ENCODE peak calls at places on chromosomes 3 and 15, in eight cellular contexts. X is keratinocyte, J is transverse colon, C is HCT116, V is ovary, Y is fibroblast of lung, Z is cardiac muscle cell, B is lung. E is an unnamed sample.
A peak's percentile ranks its signal among the peaks of the same experiment; 100 is the strongest.

GRCh38 chr3:142501004-142501926 is 53.4 kb upstream of the XRN1 start:
- DNase-seq in X (no peak), J (no peak), C (no peak), V (no peak), Y (peak; percentile 90), Z (no peak), B (no peak), E (no peak)

GRCh38 chr3:123122525-123123315 is 55.9 kb downstream of the PDIA5 start:
- DNase-seq in X (no peak), J (no peak), C (no peak), V (no peak), Y (peak; percentile 55), Z (no peak), B (no peak), E (no peak)

GRCh38 chr3:153285194-153285641 is 123.2 kb downstream of the RAP2B start:
- DNase-seq in X (no peak), J (no peak), C (no peak), V (no peak), Y (peak; percentile 22), Z (peak; percentile 5), B (no peak), E (no peak)

GRCh38 chr3:4021162-4021561 is 221.9 kb downstream of the LRRN1 start:
- DNase-seq in X (no peak), J (no peak), C (no peak), V (no peak), Y (no peak), Z (peak; percentile 37), B (no peak), E (no peak)

GRCh38 chr15:79466488-79466887 is 34.4 kb downstream of the MINAR1 start:
- DNase-seq in X (no peak), J (no peak), C (no peak), V (no peak), Y (no peak), Z (no peak), B (no peak), E (no peak)

GRCh38 chr3:59310736-59311135 is 260.9 kb upstream of the CFAP20DC start:
- DNase-seq in X (no peak), J (no peak), C (no peak), V (no peak), Y (no peak), Z (no peak), B (no peak), E (no peak)

GRCh38 chr15:62112616-62113593 is 46.1 kb downstream of the C2CD4A start:
- DNase-seq in X (peak; percentile 64), J (peak; percentile 28), C (no peak), V (no peak), Y (peak; percentile 86), Z (no peak), B (no peak), E (no peak)

GRCh38 chr3:21942328-21942727 is 191.3 kb upstream of the ZNF385D start:
- DNase-seq in X (no peak), J (no peak), C (no peak), V (no peak), Y (peak; percentile 87), Z (no peak), B (no peak), E (no peak)

GRCh38 chr15:54566654-54567053 is 588.4 kb downstream of the UNC13C start:
- DNase-seq in X (no peak), J (no peak), C (no peak), V (no peak), Y (no peak), Z (no peak), B (no peak), E (no peak)

GRCh38 chr15:75989045-75989444 is 23.2 kb downstream of the NRG4 start:
- DNase-seq in X (no peak), J (no peak), C (no peak), V (no peak), Y (no peak), Z (no peak), B (no peak), E (no peak)

GRCh38 chr3:159766563-159767185 is 222.0 kb upstream of the IL12A start:
- DNase-seq in X (no peak), J (no peak), C (no peak), V (no peak), Y (peak; percentile 54), Z (peak; percentile 35), B (no peak), E (no peak)

GRCh38 chr15:74274485-74275038 is 38.4 kb downstream of the CCDC33 start:
- DNase-seq in X (no peak), J (no peak), C (no peak), V (no peak), Y (no peak), Z (no peak), B (no peak), E (no peak)

GRCh38 chr3:160401301-160402095 is 2.0 kb downstream of the SMC4 start:
- DNase-seq in X (no peak), J (peak; percentile 25), C (no peak), V (no peak), Y (peak; percentile 87), Z (peak; percentile 41), B (no peak), E (peak; percentile 37)

GRCh38 chr3:72150634-72151412 is 365.9 kb upstream of the PROK2 start:
- DNase-seq in X (no peak), J (peak; percentile 73), C (no peak), V (no peak), Y (no peak), Z (no peak), B (no peak), E (peak; percentile 81)

GRCh38 chr15:29696950-29697738 is 125.1 kb downstream of the TJP1 start:
- DNase-seq in X (no peak), J (no peak), C (no peak), V (no peak), Y (no peak), Z (no peak), B (no peak), E (no peak)

GRCh38 chr3:53273271-53273670 is 17.4 kb upstream of the TKT start:
- DNase-seq in X (no peak), J (no peak), C (no peak), V (no peak), Y (no peak), Z (no peak), B (no peak), E (no peak)

GRCh38 chr3:176740891-176741290 is 456.4 kb downstream of the TBL1XR1 start:
- DNase-seq in X (no peak), J (no peak), C (no peak), V (no peak), Y (no peak), Z (no peak), B (no peak), E (no peak)

GRCh38 chr15:101294731-101295606 is at the start of gene SNRPA1:
- DNase-seq in X (peak; percentile 60), J (peak; percentile 98), C (peak; percentile 83), V (peak; percentile 99), Y (peak; percentile 96), Z (peak; percentile 97), B (peak; percentile 98), E (peak; percentile 97)

GRCh38 chr15:101293122-101293521 is 1.9 kb downstream of the SNRPA1 start:
- DNase-seq in X (no peak), J (no peak), C (no peak), V (no peak), Y (no peak), Z (no peak), B (no peak), E (no peak)

GRCh38 chr15:101283931-101284330 is 6.6 kb upstream of the SELENOS start:
- DNase-seq in X (no peak), J (no peak), C (no peak), V (no peak), Y (no peak), Z (no peak), B (no peak), E (no peak)

GRCh38 chr15:101286471-101287114 is 8.5 kb downstream of the SNRPA1 start:
- DNase-seq in X (no peak), J (no peak), C (no peak), V (no peak), Y (no peak), Z (no peak), B (no peak), E (no peak)

GRCh38 chr15:101288905-101289513 is 6.0 kb downstream of the SNRPA1 start:
- DNase-seq in X (no peak), J (no peak), C (peak; percentile 42), V (no peak), Y (no peak), Z (peak; percentile 70), B (no peak), E (no peak)
- H3K36me3 ChIP-seq in X (peaks cover 47% of the 10 kb centered on the region), J (peaks cover 28% of the 10 kb centered on the region), C (peaks cover 59% of the 10 kb centered on the region), V (no peaks in the 10 kb centered on the region), Y (peaks cover 6% of the 10 kb centered on the region), Z (peaks cover 43% of the 10 kb centered on the region), B (peaks cover 28% of the 10 kb centered on the region), E (peaks cover 3% of the 10 kb centered on the region)

GRCh38 chr15:32131803-32132202 is 101.5 kb downstream of the CHRNA7 start:
- DNase-seq in X (no peak), J (no peak), C (no peak), V (no peak), Y (no peak), Z (no peak), B (no peak), E (no peak)

GRCh38 chr15:32134777-32135307 is 104.5 kb downstream of the CHRNA7 start:
- DNase-seq in X (no peak), J (no peak), C (no peak), V (no peak), Y (no peak), Z (no peak), B (no peak), E (no peak)

GRCh38 chr15:32130823-32131222 is 100.5 kb downstream of the CHRNA7 start:
- DNase-seq in X (no peak), J (no peak), C (no peak), V (no peak), Y (no peak), Z (no peak), B (no peak), E (no peak)

GRCh38 chr15:32132850-32133249 is 102.5 kb downstream of the CHRNA7 start:
- DNase-seq in X (no peak), J (no peak), C (no peak), V (no peak), Y (no peak), Z (no peak), B (no peak), E (no peak)

DNA sequence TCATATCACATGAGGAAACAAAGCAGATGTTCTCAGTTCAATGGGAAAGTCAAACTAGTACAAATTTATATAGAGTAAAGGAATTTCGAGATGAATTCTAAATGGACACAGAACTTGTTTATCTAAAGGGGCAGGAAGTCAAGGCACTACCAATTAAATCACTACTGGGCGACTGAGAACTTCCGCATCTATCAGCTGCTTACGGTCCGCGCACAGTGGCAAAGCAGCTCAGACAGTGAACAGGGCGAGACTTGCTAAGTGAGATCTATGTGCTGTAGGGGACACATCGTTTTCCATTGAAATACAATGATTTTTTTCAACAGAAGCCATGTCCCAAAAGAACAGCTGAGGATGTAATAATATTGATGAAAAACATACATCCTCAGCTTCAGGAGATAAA is 105.0 kb downstream of the CHRNA7 start:
- DNase-seq in X (no peak), J (no peak), C (no peak), V (no peak), Y (no peak), Z (no peak), B (no peak), E (no peak)
- TF ChIP-seq CTCF in X (no peak), J (no peak), C (no peak), V (no peak), Y (no peak), Z (no peak), B (no peak), E (no peak)

GRCh38 chr15:57135800-57136199 is 217.4 kb downstream of the TCF12 start:
- DNase-seq in X (no peak), J (no peak), C (no peak), V (no peak), Y (no peak), Z (no peak), B (no peak), E (no peak)
- H3K4me1 ChIP-seq in X (no peaks in the 10 kb centered on the region), J (no peaks in the 10 kb centered on the region), C (no peaks in the 10 kb centered on the region), V (peaks cover 2% of the 10 kb centered on the region), Y (no peaks in the 10 kb centered on the region), Z (peaks cover 21% of the 10 kb centered on the region), B (no peaks in the 10 kb centered on the region), E (no peaks in the 10 kb centered on the region)

GRCh38 chr3:132509096-132509495 is 88.0 kb upstream of the ACKR4 start:
- DNase-seq in X (no peak), J (no peak), C (no peak), V (no peak), Y (peak; percentile 12), Z (no peak), B (no peak), E (no peak)
- H3K36me3 ChIP-seq in X (peaks cover 10% of the 10 kb centered on the region), J (peaks cover 51% of the 10 kb centered on the region), C (peaks cover 5% of the 10 kb centered on the region), V (no peaks in the 10 kb centered on the region), Y (peaks cover 2% of the 10 kb centered on the region), Z (peaks cover 84% of the 10 kb centered on the region), B (peaks cover 46% of the 10 kb centered on the region), E (peaks cover under 1% of the 10 kb centered on the region)